ENCODE peak calls at places on chromosomes 7 and 10, in four cellular contexts. L is cardiac muscle cell; W is CD8-positive, alpha-beta T cell; I is NCI-H2081. O is an unnamed sample.

GRCh38 chr10:111209666-111210065 is 132.8 kb downstream of the ADRA2A start:
- DNase-seq in L (no peak), W (no peak), I (no peak), O (no peak)

GRCh38 chr7:83588602-83589240 is 60.2 kb downstream of the SEMA3E start:
- DNase-seq in L (no peak), W (no peak), I (no peak), O (no peak)

GRCh38 chr10:80168679-80169380 is 36.3 kb downstream of the PLAC9 start:
- DNase-seq in L (no peak), W (no peak), I (no peak), O (no peak)

GRCh38 chr10:11551915-11552602 is 59.4 kb downstream of the USP6NL start:
- DNase-seq in L (no peak), W (no peak), I (no peak), O (no peak)

GRCh38 chr7:26492816-26493215 is 201.2 kb downstream of the SNX10 start:
- DNase-seq in L (no peak), W (no peak), I (peak), O (no peak)

GRCh38 chr10:124006526-124006925 is 86.9 kb downstream of the CHST15 start:
- DNase-seq in L (no peak), W (no peak), I (no peak), O (no peak)

GRCh38 chr10:49325916-49326783 is 27.2 kb downstream of the C10orf71 start:
- DNase-seq in L (no peak), W (no peak), I (no peak), O (no peak)

GRCh38 chr7:129394982-129395906 is 39.0 kb upstream of the STRIP2 start:
- DNase-seq in L (peak), W (no peak), I (no peak), O (no peak)

GRCh38 chr7:73828107-73828803 is 2.5 kb upstream of the CLDN4 start:
- DNase-seq in L (no peak), W (no peak), I (no peak), O (no peak)

GRCh38 chr7:151168022-151168786 is 710 bp upstream of the GBX1 start:
- DNase-seq in L (peak), W (peak), I (peak), O (no peak)

GRCh38 chr7:151655555-151655954 is 135.9 kb upstream of the RHEB start:
- DNase-seq in L (no peak), W (no peak), I (no peak), O (no peak)

GRCh38 chr10:81873231-81873931 is 1.6 kb upstream of the NRG3 start:
- DNase-seq in L (no peak), W (no peak), I (no peak), O (no peak)

GRCh38 chr10:12902135-12902572 is 99.4 kb downstream of the CCDC3 start:
- DNase-seq in L (peak), W (peak), I (peak), O (no peak)

GRCh38 chr7:95199779-95200558 is 124.4 kb downstream of the PON1 start:
- DNase-seq in L (peak), W (no peak), I (peak), O (no peak)

GRCh38 chr10:104322416-104322782 is 15.9 kb downstream of the ITPRIP start:
- DNase-seq in L (no peak), W (no peak), I (no peak), O (no peak)